ENCODE peak calls at places on chromosomes 16 and 17, in seven cellular contexts. K, Q, N, S, O, T and A are unnamed samples.
A peak's percentile ranks its signal among the peaks of the same experiment; 100 is the strongest.

GRCh38 chr16:85203462-85203813 is 91.2 kb upstream of the CIBAR2 start:
- ATAC-seq in K (no peak), Q (no peak), N (no peak), S (no peak), O (no peak), T (no peak), A (no peak)

GRCh38 chr16:71542377-71542776 is 16.2 kb downstream of the CHST4 start:
- ATAC-seq in K (peak; percentile 92), Q (no peak), N (peak; percentile 93), S (peak; percentile 99), O (peak; percentile 93), T (peak; percentile 98), A (no peak)

GRCh38 chr17:64153565-64153964 is 23.6 kb upstream of the ERN1 start:
- ATAC-seq in K (no peak), Q (no peak), N (no peak), S (no peak), O (no peak), T (no peak), A (no peak)

GRCh38 chr16:70416748-70417616 is 21.9 kb downstream of the ST3GAL2 start:
- ATAC-seq in K (peak; percentile 81), Q (no peak), N (no peak), S (peak; percentile 13), O (peak; percentile 95), T (no peak), A (no peak)

GRCh38 chr17:42266462-42266861 is 9.7 kb downstream of the STAT5B start:
- ATAC-seq in K (no peak), Q (no peak), N (no peak), S (no peak), O (no peak), T (no peak), A (no peak)

GRCh38 chr16:85151603-85152413 is 39.5 kb upstream of the CIBAR2 start:
- ATAC-seq in K (peak; percentile 70), Q (peak; percentile 45), N (peak; percentile 84), S (peak; percentile 64), O (peak; percentile 84), T (peak; percentile 75), A (peak; percentile 90)

GRCh38 chr17:29119265-29119664 is 60.9 kb downstream of the MYO18A start:
- ATAC-seq in K (no peak), Q (no peak), N (no peak), S (no peak), O (no peak), T (no peak), A (no peak)

GRCh38 chr17:64073771-64074703 is 53.6 kb upstream of the ICAM2 start:
- ATAC-seq in K (peak; percentile 34), Q (peak; percentile 77), N (no peak), S (no peak), O (peak; percentile 96), T (no peak), A (peak; percentile 23)

GRCh38 chr16:69100046-69100765 is 5.2 kb upstream of the HAS3 start:
- ATAC-seq in K (peak; percentile 50), Q (peak; percentile 80), N (no peak), S (peak; percentile 40), O (no peak), T (no peak), A (no peak)

GRCh38 chr16:11670171-11671131 is 2.2 kb downstream of the SNN start:
- ATAC-seq in K (no peak), Q (no peak), N (no peak), S (no peak), O (peak; percentile 68), T (no peak), A (no peak)

GRCh38 chr17:70268383-70268782 is 99.1 kb downstream of the KCNJ2 start:
- ATAC-seq in K (no peak), Q (no peak), N (no peak), S (no peak), O (no peak), T (no peak), A (no peak)

GRCh38 chr16:70692481-70693203 is 6.8 kb upstream of the MTSS2 start:
- ATAC-seq in K (no peak), Q (no peak), N (no peak), S (no peak), O (no peak), T (no peak), A (no peak)

GRCh38 chr16:80968386-80969113 is 38.1 kb downstream of the CMC2 start:
- ATAC-seq in K (peak; percentile 76), Q (no peak), N (no peak), S (no peak), O (no peak), T (no peak), A (no peak)

GRCh38 chr16:23256440-23256839 is 45.7 kb upstream of the SCNN1B start:
- ATAC-seq in K (no peak), Q (no peak), N (no peak), S (no peak), O (no peak), T (no peak), A (no peak)
- TF ChIP-seq POLR2AphosphoS5 in K (no peak), Q (no peak), N (no peak), S (no peak), O (no peak), T (no peak), A (no peak)

DNA sequence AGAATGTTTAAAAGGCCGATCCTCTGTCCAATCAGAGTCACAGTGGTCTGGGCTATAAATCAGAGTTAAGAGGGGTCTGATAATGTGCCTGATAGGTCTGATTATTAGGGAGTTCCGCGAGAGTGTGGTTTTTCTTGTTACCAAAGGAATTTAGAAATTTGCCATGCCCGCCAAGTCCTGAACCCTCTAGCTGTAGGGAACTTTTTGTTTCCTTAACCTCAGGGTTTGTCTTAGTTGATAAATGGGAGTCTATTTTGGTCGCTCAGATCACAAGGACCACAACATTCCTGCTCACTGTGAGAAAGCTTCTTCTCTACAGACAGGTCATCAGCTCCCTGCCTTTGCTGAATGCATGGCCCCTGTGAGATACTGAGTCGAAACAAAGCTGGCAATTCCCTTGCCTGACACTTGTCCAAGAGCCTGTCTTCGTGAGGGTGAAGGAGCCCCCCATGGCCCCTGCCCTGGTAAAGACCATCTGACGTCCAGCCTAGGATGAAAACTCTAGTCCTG is 497.8 kb downstream of the HS3ST4 start:
- ATAC-seq in K (no peak), Q (no peak), N (no peak), S (no peak), O (no peak), T (no peak), A (no peak)
- H3K27ac ChIP-seq in K (no peak overlapping the region), Q (no peak overlapping the region), N (no peak overlapping the region), S (no peak overlapping the region), O (no peak overlapping the region), T (no peak overlapping the region), A (peak overlapping the region; percentile 64)

GRCh38 chr17:50505731-50506130 is 2.5 kb upstream of the MYCBPAP start:
- ATAC-seq in K (peak; percentile 28), Q (no peak), N (no peak), S (no peak), O (no peak), T (no peak), A (no peak)

GRCh38 chr17:50511058-50511457 is 2.8 kb downstream of the MYCBPAP start:
- ATAC-seq in K (no peak), Q (no peak), N (no peak), S (no peak), O (peak; percentile 88), T (peak; percentile 25), A (no peak)

GRCh38 chr17:50507871-50508572 is at the start of gene MYCBPAP:
- ATAC-seq in K (no peak), Q (peak; percentile 28), N (peak; percentile 88), S (peak; percentile 84), O (peak; percentile 72), T (no peak), A (peak; percentile 85)

GRCh38 chr17:50506298-50506697 is 1.9 kb upstream of the MYCBPAP start:
- ATAC-seq in K (no peak), Q (no peak), N (no peak), S (no peak), O (no peak), T (no peak), A (no peak)

DNA sequence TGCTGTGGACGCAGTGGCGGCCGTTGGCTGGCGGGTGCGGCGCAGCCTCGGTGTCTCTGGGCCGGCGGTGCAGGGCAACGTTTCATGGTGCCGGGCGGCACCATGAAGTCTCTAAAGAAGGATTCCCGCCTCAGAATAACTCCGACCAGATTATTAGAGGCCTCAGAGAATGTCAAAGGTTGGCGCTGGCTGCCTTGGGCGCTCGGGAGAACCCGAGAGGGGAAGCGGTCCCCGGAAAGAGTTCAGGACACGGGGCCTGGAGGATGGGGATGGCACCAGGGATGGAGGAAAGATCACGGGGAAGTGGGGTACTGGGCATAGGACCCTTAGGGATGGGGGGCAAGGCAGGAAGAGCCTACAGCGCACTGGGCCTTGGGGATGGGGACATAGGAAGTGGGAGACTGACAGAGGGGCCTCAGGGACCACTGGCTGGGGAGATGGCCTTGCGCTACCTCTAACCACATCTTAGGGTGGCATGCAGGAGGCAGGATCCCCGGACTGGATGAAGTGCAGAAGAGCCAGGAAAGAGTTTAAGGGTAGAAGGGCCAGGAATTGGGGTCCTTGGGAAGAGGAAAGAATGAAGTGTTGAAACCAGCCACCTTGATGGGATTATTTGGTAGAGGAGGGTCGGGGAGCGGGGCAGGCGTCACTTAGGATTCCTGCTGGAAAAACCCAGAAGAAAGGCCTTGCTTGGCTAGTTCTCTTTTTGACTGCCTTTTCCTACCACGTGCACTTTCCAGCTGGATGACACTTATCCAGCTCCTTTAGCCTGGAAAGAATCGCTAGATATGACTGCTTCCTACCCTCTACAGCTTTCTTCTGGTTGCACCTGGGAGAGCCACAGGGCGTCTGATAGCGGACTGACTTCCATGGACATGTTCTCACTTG is 578 bp downstream of the MYCBPAP start:
- ATAC-seq in K (no peak), Q (no peak), N (peak; percentile 33), S (peak; percentile 9), O (peak; percentile 2), T (no peak), A (peak; percentile 8)
- TF ChIP-seq POLR2AphosphoS5 in K (no peak), Q (no peak), N (no peak), S (no peak), O (no peak), T (no peak), A (no peak)

DNA sequence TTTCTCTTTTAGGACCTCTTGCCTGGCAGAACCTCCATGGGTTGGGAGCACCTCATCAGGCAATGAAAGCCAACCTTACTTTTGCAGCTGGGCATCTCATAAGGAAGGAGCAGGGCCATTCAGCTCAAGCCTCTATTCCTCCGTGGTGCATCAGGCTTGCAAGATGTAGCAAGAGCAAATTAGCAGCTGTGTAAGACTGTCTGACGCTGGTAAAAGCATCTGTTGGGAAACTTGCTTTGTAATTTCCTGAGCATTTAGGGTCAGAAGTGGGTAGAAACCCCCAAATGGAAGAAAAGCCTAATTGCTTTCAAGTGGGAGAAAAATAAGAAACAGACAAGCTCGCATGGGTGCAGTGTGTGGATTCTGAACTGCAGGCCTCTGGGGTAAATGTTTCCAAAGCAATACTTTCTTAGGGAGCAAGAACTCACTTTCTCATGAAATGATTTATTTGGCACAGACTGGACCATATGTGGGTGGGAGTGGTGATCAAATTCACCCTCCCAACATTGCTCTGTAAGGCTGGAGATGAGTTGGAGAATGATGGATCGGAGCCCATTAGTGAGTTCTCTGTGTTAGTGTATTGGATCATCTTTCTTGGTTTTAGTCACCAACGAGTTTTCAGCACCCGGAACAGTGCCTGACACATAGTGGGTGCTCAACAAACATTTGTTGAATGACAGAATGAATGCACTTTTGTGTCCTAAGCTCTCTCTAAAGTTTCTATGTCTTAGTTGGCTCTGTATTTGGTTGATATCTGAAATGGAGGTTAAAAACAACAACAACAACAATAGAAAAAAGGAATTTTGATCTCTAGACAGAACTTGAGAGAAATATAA is 104.4 kb upstream of the FAM20A start:
- ATAC-seq in K (no peak), Q (no peak), N (no peak), S (no peak), O (no peak), T (no peak), A (peak; percentile 63)
- H3K27ac ChIP-seq in K (no peak overlapping the region), Q (no peak overlapping the region), N (no peak overlapping the region), S (no peak overlapping the region), O (no peak overlapping the region), T (no peak overlapping the region), A (no peak overlapping the region)